ENCODE peak calls at places on chromosome 22, in nine cellular contexts. One of them, this sample, is unnamed.
A peak's percentile ranks its signal among the peaks of the same experiment; 100 is the strongest.

GRCh38 chr22:19509923-19510322 is 14.3 kb downstream of the CLDN5 start:
- DNase-seq in endothelial cell: no peak
- DNase-seq in IMR-90: no peak
- DNase-seq in HCT116: no peak
- DNase-seq in tibial nerve: no peak
- DNase-seq in cardiac fibroblast: no peak
- DNase-seq in mammary epithelial cell: no peak
- DNase-seq in neural crest cell: no peak
- DNase-seq in thoracic aorta: no peak
- DNase-seq in this sample: no peak

GRCh38 chr22:30396871-30397655 is at the start of gene SEC14L2:
- DNase-seq in thoracic aorta: peak; percentile 16
- DNase-seq in endothelial cell: peak; percentile 41
- DNase-seq in tibial nerve: peak; percentile 44
- DNase-seq in cardiac fibroblast: peak; percentile 59
- DNase-seq in neural crest cell: peak; percentile 45
- DNase-seq in mammary epithelial cell: peak; percentile 57
- DNase-seq in IMR-90: peak; percentile 26
- DNase-seq in HCT116: peak; percentile 43
- DNase-seq in this sample: peak; percentile 50

GRCh38 chr22:36358533-36359171 is 29.1 kb downstream of the MYH9 start:
- DNase-seq in neural crest cell: no peak
- DNase-seq in HCT116: no peak
- DNase-seq in IMR-90: no peak
- DNase-seq in mammary epithelial cell: no peak
- DNase-seq in tibial nerve: no peak
- DNase-seq in thoracic aorta: no peak
- DNase-seq in cardiac fibroblast: peak; percentile 63
- DNase-seq in endothelial cell: no peak
- DNase-seq in this sample: no peak

GRCh38 chr22:24201681-24202590 is 20.6 kb downstream of the SUSD2 start:
- DNase-seq in tibial nerve: no peak
- DNase-seq in mammary epithelial cell: no peak
- DNase-seq in neural crest cell: no peak
- DNase-seq in cardiac fibroblast: no peak
- DNase-seq in endothelial cell: no peak
- DNase-seq in HCT116: peak; percentile 85
- DNase-seq in IMR-90: peak; percentile 35
- DNase-seq in thoracic aorta: no peak
- DNase-seq in this sample: no peak

GRCh38 chr22:48897959-48898358 is 929.7 kb downstream of the BRD1 start:
- DNase-seq in HCT116: no peak
- DNase-seq in thoracic aorta: no peak
- DNase-seq in IMR-90: no peak
- DNase-seq in neural crest cell: no peak
- DNase-seq in cardiac fibroblast: no peak
- DNase-seq in endothelial cell: no peak
- DNase-seq in mammary epithelial cell: no peak
- DNase-seq in tibial nerve: no peak
- DNase-seq in this sample: no peak

GRCh38 chr22:49042877-49043859 is 784.5 kb downstream of the BRD1 start:
- DNase-seq in mammary epithelial cell: no peak
- DNase-seq in cardiac fibroblast: no peak
- DNase-seq in endothelial cell: no peak
- DNase-seq in HCT116: no peak
- DNase-seq in neural crest cell: no peak
- DNase-seq in tibial nerve: no peak
- DNase-seq in IMR-90: no peak
- DNase-seq in thoracic aorta: no peak
- DNase-seq in this sample: no peak

GRCh38 chr22:37244114-37244921 is at the start of gene RAC2:
- DNase-seq in thoracic aorta: no peak
- DNase-seq in IMR-90: peak; percentile 57
- DNase-seq in neural crest cell: no peak
- DNase-seq in endothelial cell: peak; percentile 43
- DNase-seq in HCT116: peak; percentile 51
- DNase-seq in mammary epithelial cell: peak; percentile 73
- DNase-seq in cardiac fibroblast: peak; percentile 76
- DNase-seq in tibial nerve: no peak
- DNase-seq in this sample: peak; percentile 88

GRCh38 chr22:42914511-42915076 is 57.5 kb upstream of the ARFGAP3 start:
- DNase-seq in mammary epithelial cell: no peak
- DNase-seq in cardiac fibroblast: no peak
- DNase-seq in IMR-90: no peak
- DNase-seq in endothelial cell: no peak
- DNase-seq in neural crest cell: no peak
- DNase-seq in thoracic aorta: no peak
- DNase-seq in tibial nerve: no peak
- DNase-seq in HCT116: no peak
- DNase-seq in this sample: no peak

GRCh38 chr22:37544955-37545702 is 15.2 kb upstream of the CDC42EP1 start:
- DNase-seq in mammary epithelial cell: peak; percentile 80
- DNase-seq in neural crest cell: peak; percentile 65
- DNase-seq in endothelial cell: peak; percentile 90
- DNase-seq in tibial nerve: no peak
- DNase-seq in IMR-90: peak; percentile 58
- DNase-seq in HCT116: no peak
- DNase-seq in cardiac fibroblast: peak; percentile 80
- DNase-seq in thoracic aorta: no peak
- DNase-seq in this sample: peak; percentile 76

GRCh38 chr22:37804886-37805857 is 2.6 kb upstream of the GCAT start:
- DNase-seq in tibial nerve: peak; percentile 82
- DNase-seq in HCT116: peak; percentile 67
- DNase-seq in cardiac fibroblast: peak; percentile 85
- DNase-seq in IMR-90: peak; percentile 70
- DNase-seq in thoracic aorta: peak; percentile 61
- DNase-seq in mammary epithelial cell: peak; percentile 79
- DNase-seq in neural crest cell: peak; percentile 82
- DNase-seq in endothelial cell: peak; percentile 91
- DNase-seq in this sample: peak; percentile 57

GRCh38 chr22:38505595-38506117 is 455 bp downstream of the DDX17 start:
- DNase-seq in tibial nerve: peak; percentile 69
- DNase-seq in cardiac fibroblast: peak; percentile 66
- DNase-seq in IMR-90: peak; percentile 46
- DNase-seq in mammary epithelial cell: peak; percentile 63
- DNase-seq in endothelial cell: peak; percentile 41
- DNase-seq in thoracic aorta: peak; percentile 25
- DNase-seq in neural crest cell: peak; percentile 18
- DNase-seq in HCT116: no peak
- DNase-seq in this sample: peak; percentile 65

DNA sequence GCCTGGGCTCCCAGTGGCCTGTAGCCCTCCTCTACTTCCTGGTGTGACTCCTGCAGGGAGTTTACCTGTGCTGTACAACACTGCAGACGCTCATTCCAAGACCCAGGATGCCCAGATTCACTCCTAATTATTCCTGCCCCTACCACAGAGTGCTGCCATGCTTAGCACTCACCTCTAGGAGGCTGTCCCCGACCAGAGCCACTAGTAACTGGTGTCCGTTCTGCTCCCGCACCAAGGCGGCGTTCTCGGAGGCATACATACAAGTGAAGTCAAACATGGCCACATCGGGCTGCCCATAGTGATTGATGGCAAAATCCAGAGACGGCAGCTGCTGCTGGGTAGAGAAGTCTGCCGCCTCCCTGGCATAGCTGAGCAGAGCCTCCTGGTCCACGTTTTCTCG is 122.3 kb upstream of the BID start:
- DNase-seq in neural crest cell: no peak
- DNase-seq in HCT116: no peak
- DNase-seq in mammary epithelial cell: no peak
- DNase-seq in thoracic aorta: no peak
- DNase-seq in endothelial cell: peak; percentile 42
- DNase-seq in tibial nerve: no peak
- DNase-seq in IMR-90: peak; percentile 27
- DNase-seq in cardiac fibroblast: no peak
- DNase-seq in this sample: no peak
- TF ChIP-seq CTCF in neural crest cell: peak; percentile 48
- TF ChIP-seq CTCF in HCT116: no peak
- TF ChIP-seq CTCF in mammary epithelial cell: peak; percentile 22
- TF ChIP-seq CTCF in thoracic aorta: peak; percentile 35
- TF ChIP-seq CTCF in endothelial cell: peak; percentile 56
- TF ChIP-seq CTCF in tibial nerve: peak; percentile 21
- TF ChIP-seq CTCF in IMR-90: peak; percentile 32
- TF ChIP-seq CTCF in cardiac fibroblast: peak; percentile 45
- TF ChIP-seq CTCF in this sample: no peak

DNA sequence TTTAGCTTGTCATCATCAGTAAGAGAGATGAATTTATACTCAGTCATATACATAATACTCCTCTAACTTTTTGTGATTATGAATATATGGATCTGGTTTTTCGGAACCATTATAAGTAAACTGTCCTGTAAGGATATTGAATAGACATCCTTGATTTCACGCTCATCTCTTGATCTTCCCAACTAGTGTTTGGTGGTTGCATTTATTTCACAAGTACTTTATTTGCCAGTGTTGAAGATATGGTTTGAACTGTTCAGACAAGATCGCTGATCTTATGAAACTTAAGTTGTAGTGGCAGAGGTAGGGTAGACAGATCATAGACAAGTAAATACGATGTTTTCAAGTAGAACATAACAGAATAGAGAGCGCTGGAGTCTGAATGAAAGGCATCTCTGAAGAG is 3.0 kb downstream of the FBXO7 start:
- DNase-seq in cardiac fibroblast: no peak
- DNase-seq in thoracic aorta: no peak
- DNase-seq in endothelial cell: no peak
- DNase-seq in mammary epithelial cell: no peak
- DNase-seq in tibial nerve: no peak
- DNase-seq in neural crest cell: no peak
- DNase-seq in HCT116: no peak
- DNase-seq in IMR-90: no peak
- DNase-seq in this sample: no peak
- TF ChIP-seq CTCF in cardiac fibroblast: no peak
- TF ChIP-seq CTCF in thoracic aorta: no peak
- TF ChIP-seq CTCF in endothelial cell: no peak
- TF ChIP-seq CTCF in mammary epithelial cell: no peak
- TF ChIP-seq CTCF in tibial nerve: no peak
- TF ChIP-seq CTCF in neural crest cell: no peak
- TF ChIP-seq CTCF in HCT116: no peak
- TF ChIP-seq CTCF in IMR-90: no peak
- TF ChIP-seq CTCF in this sample: no peak

DNA sequence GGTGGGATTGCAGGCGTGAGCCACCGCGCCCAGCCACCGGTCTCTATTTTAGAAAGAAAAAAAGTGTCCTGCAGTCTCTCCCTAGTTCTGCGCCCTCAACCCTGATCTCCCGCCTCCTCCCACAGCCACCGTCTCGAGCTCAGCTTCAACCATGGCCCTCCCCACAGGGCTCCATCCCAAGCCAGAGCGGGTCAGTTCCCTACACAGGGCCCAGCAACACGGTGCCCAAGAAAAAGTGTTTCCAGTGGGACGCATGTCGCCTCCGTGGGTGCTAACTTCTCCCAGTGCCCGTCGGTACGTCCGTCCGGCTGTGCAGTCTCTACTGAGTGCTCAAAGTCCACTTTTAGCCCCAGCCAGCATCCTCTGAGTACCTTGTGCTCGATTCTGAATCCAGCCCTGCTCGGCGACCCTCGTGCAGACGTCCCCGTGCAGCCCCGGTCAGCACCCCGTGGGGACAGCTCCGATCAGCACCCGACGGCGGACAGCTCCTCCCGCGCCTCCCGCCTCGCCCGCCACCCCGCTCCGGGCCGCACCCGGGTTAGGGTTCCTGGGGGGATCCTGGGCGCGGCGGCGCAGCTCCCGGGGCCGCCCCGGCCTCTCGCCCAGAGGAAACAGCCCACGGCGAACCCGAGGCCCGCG is 658 bp upstream of the MAPK8IP2 start:
- DNase-seq in endothelial cell: peak; percentile 80
- DNase-seq in tibial nerve: no peak
- DNase-seq in mammary epithelial cell: peak; percentile 8
- DNase-seq in HCT116: no peak
- DNase-seq in thoracic aorta: no peak
- DNase-seq in IMR-90: no peak
- DNase-seq in neural crest cell: peak; percentile 76
- DNase-seq in cardiac fibroblast: peak; percentile 29
- DNase-seq in this sample: peak; percentile 85
- TF ChIP-seq CTCF in endothelial cell: no peak
- TF ChIP-seq CTCF in tibial nerve: no peak
- TF ChIP-seq CTCF in mammary epithelial cell: no peak
- TF ChIP-seq CTCF in HCT116: no peak
- TF ChIP-seq CTCF in thoracic aorta: no peak
- TF ChIP-seq CTCF in IMR-90: no peak
- TF ChIP-seq CTCF in neural crest cell: no peak
- TF ChIP-seq CTCF in cardiac fibroblast: no peak
- TF ChIP-seq CTCF in this sample: no peak

GRCh38 chr22:46133588-46133855 is 16.8 kb upstream of the PPARA start:
- DNase-seq in neural crest cell: no peak
- DNase-seq in thoracic aorta: no peak
- DNase-seq in endothelial cell: no peak
- DNase-seq in HCT116: no peak
- DNase-seq in mammary epithelial cell: no peak
- DNase-seq in IMR-90: no peak
- DNase-seq in tibial nerve: no peak
- DNase-seq in cardiac fibroblast: no peak
- DNase-seq in this sample: no peak

GRCh38 chr22:46128606-46129005 is 21.7 kb upstream of the PPARA start:
- DNase-seq in IMR-90: no peak
- DNase-seq in HCT116: no peak
- DNase-seq in neural crest cell: no peak
- DNase-seq in mammary epithelial cell: no peak
- DNase-seq in tibial nerve: no peak
- DNase-seq in thoracic aorta: no peak
- DNase-seq in endothelial cell: no peak
- DNase-seq in cardiac fibroblast: no peak
- DNase-seq in this sample: no peak

GRCh38 chr22:46129390-46130041 is 20.8 kb upstream of the PPARA start:
- DNase-seq in IMR-90: no peak
- DNase-seq in endothelial cell: no peak
- DNase-seq in HCT116: no peak
- DNase-seq in tibial nerve: no peak
- DNase-seq in mammary epithelial cell: no peak
- DNase-seq in cardiac fibroblast: no peak
- DNase-seq in thoracic aorta: no peak
- DNase-seq in neural crest cell: no peak
- DNase-seq in this sample: no peak

GRCh38 chr22:46132830-46133587 is 17.3 kb upstream of the PPARA start:
- DNase-seq in cardiac fibroblast: no peak
- DNase-seq in tibial nerve: no peak
- DNase-seq in thoracic aorta: no peak
- DNase-seq in endothelial cell: no peak
- DNase-seq in mammary epithelial cell: no peak
- DNase-seq in HCT116: no peak
- DNase-seq in neural crest cell: no peak
- DNase-seq in IMR-90: no peak
- DNase-seq in this sample: no peak

DNA sequence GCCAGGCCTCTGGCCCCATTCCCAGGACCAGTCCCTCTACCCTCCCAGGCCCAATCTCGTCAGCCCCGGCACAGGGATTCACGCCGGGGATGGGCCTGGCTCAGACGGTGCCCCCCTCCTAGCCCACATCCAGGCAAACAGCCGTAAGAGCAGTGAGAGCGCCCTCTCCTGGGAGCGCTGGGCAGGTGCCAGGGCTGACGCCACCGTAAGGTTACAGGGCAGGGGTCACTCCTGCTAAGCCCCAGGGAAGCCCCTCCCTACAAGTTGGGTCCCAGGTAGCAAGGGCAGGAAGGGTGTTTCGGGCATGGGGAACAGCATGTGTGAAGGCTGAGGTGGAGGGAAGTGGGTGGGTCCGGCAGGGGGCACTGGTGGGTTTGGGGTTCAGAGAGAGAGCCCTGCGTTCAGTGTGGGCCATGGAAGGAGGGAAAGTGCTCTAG is 19.2 kb upstream of the PPARA start:
- DNase-seq in mammary epithelial cell: no peak
- DNase-seq in IMR-90: no peak
- DNase-seq in HCT116: no peak
- DNase-seq in thoracic aorta: no peak
- DNase-seq in endothelial cell: peak; percentile 43
- DNase-seq in neural crest cell: no peak
- DNase-seq in cardiac fibroblast: no peak
- DNase-seq in tibial nerve: no peak
- DNase-seq in this sample: no peak
- TF ChIP-seq CTCF in mammary epithelial cell: no peak
- TF ChIP-seq CTCF in IMR-90: peak; percentile 25
- TF ChIP-seq CTCF in HCT116: peak; percentile 59
- TF ChIP-seq CTCF in thoracic aorta: no peak
- TF ChIP-seq CTCF in endothelial cell: peak; percentile 69
- TF ChIP-seq CTCF in neural crest cell: peak; percentile 48
- TF ChIP-seq CTCF in cardiac fibroblast: peak; percentile 41
- TF ChIP-seq CTCF in tibial nerve: no peak
- TF ChIP-seq CTCF in this sample: no peak